ENCODE peak calls at places on chromosome 1, in five cellular contexts. X, D, G, O and Q are unnamed samples.

GRCh38 chr1:30063621-30064280 is 659.6 kb downstream of the MATN1 start:
- DNase-seq in X (no peak), D (no peak), G (no peak), O (no peak), Q (no peak)

GRCh38 chr1:198794498-198794897 is 155.7 kb downstream of the PTPRC start:
- DNase-seq in X (no peak), D (no peak), G (no peak), O (peak), Q (no peak)

GRCh38 chr1:36603461-36603860 is 120.7 kb upstream of the CSF3R start:
- DNase-seq in X (no peak), D (no peak), G (no peak), O (no peak), Q (no peak)

GRCh38 chr1:62373221-62373620 is 54.0 kb upstream of the KANK4 start:
- DNase-seq in X (no peak), D (no peak), G (no peak), O (no peak), Q (no peak)

GRCh38 chr1:61836649-61837048 is 94.4 kb downstream of the PATJ start:
- DNase-seq in X (no peak), D (no peak), G (no peak), O (no peak), Q (no peak)

GRCh38 chr1:64940026-64940425 is 26.3 kb downstream of the JAK1 start:
- DNase-seq in X (no peak), D (no peak), G (no peak), O (no peak), Q (no peak)

GRCh38 chr1:201061049-201061448 is 37.5 kb upstream of the KIF21B start:
- DNase-seq in X (no peak), D (no peak), G (no peak), O (no peak), Q (no peak)

GRCh38 chr1:114901739-114902255 is 47.1 kb downstream of the SYCP1 start:
- DNase-seq in X (no peak), D (no peak), G (no peak), O (peak), Q (no peak)

GRCh38 chr1:180734366-180734765 is 102.5 kb downstream of the XPR1 start:
- DNase-seq in X (no peak), D (no peak), G (no peak), O (no peak), Q (no peak)

GRCh38 chr1:95353185-95353584 is 119.2 kb downstream of the RWDD3 start:
- DNase-seq in X (no peak), D (no peak), G (no peak), O (no peak), Q (no peak)